ENCODE peak calls at places on chromosome 12, in seven cellular contexts. One of them, this sample, is unnamed.

GRCh38 chr12:49885118-49885517 is 18.6 kb downstream of the FAIM2 start:
- DNase-seq in stimulated activated CD4-positive, alpha-beta T cell treated with anti-CD3 and anti-CD28 coated beads, Interleukin-4, amount 100 ng/mL, for 1 hour: no peak
- DNase-seq in activated CD4-positive, alpha-beta T cell treated with anti-CD3 and anti-CD28 coated beads, Interleukin-2, amount 50 U/mL, for 48 hours: no peak
- DNase-seq in kidney tubule cell: no peak
- DNase-seq in lower leg skin: no peak
- DNase-seq in ELR: no peak
- DNase-seq in NCI-H1930: no peak
- DNase-seq in this sample: peak

GRCh38 chr12:42446761-42447160 is 120.8 kb downstream of the PPHLN1 start:
- DNase-seq in stimulated activated CD4-positive, alpha-beta T cell treated with anti-CD3 and anti-CD28 coated beads, Interleukin-4, amount 100 ng/mL, for 1 hour: no peak
- DNase-seq in activated CD4-positive, alpha-beta T cell treated with anti-CD3 and anti-CD28 coated beads, Interleukin-2, amount 50 U/mL, for 48 hours: no peak
- DNase-seq in kidney tubule cell: peak
- DNase-seq in lower leg skin: no peak
- DNase-seq in ELR: no peak
- DNase-seq in NCI-H1930: no peak
- DNase-seq in this sample: no peak

GRCh38 chr12:132285311-132285741 is 44.1 kb downstream of the GALNT9 start:
- DNase-seq in stimulated activated CD4-positive, alpha-beta T cell treated with anti-CD3 and anti-CD28 coated beads, Interleukin-4, amount 100 ng/mL, for 1 hour: no peak
- DNase-seq in activated CD4-positive, alpha-beta T cell treated with anti-CD3 and anti-CD28 coated beads, Interleukin-2, amount 50 U/mL, for 48 hours: no peak
- DNase-seq in kidney tubule cell: no peak
- DNase-seq in lower leg skin: no peak
- DNase-seq in ELR: no peak
- DNase-seq in NCI-H1930: no peak
- DNase-seq in this sample: no peak

GRCh38 chr12:130504110-130504835 is 166.6 kb downstream of the PIWIL1 start:
- DNase-seq in stimulated activated CD4-positive, alpha-beta T cell treated with anti-CD3 and anti-CD28 coated beads, Interleukin-4, amount 100 ng/mL, for 1 hour: no peak
- DNase-seq in activated CD4-positive, alpha-beta T cell treated with anti-CD3 and anti-CD28 coated beads, Interleukin-2, amount 50 U/mL, for 48 hours: no peak
- DNase-seq in kidney tubule cell: no peak
- DNase-seq in lower leg skin: no peak
- DNase-seq in ELR: no peak
- DNase-seq in NCI-H1930: no peak
- DNase-seq in this sample: no peak

GRCh38 chr12:13173012-13173441 is 23.5 kb upstream of the EMP1 start:
- DNase-seq in stimulated activated CD4-positive, alpha-beta T cell treated with anti-CD3 and anti-CD28 coated beads, Interleukin-4, amount 100 ng/mL, for 1 hour: no peak
- DNase-seq in activated CD4-positive, alpha-beta T cell treated with anti-CD3 and anti-CD28 coated beads, Interleukin-2, amount 50 U/mL, for 48 hours: no peak
- DNase-seq in kidney tubule cell: peak
- DNase-seq in lower leg skin: no peak
- DNase-seq in ELR: peak
- DNase-seq in NCI-H1930: no peak
- DNase-seq in this sample: no peak

GRCh38 chr12:131783915-131784541 is 44.2 kb upstream of the MMP17 start:
- DNase-seq in stimulated activated CD4-positive, alpha-beta T cell treated with anti-CD3 and anti-CD28 coated beads, Interleukin-4, amount 100 ng/mL, for 1 hour: no peak
- DNase-seq in activated CD4-positive, alpha-beta T cell treated with anti-CD3 and anti-CD28 coated beads, Interleukin-2, amount 50 U/mL, for 48 hours: no peak
- DNase-seq in kidney tubule cell: peak
- DNase-seq in lower leg skin: no peak
- DNase-seq in ELR: peak
- DNase-seq in NCI-H1930: no peak
- DNase-seq in this sample: no peak

GRCh38 chr12:70393787-70394519 is 27.9 kb downstream of the KCNMB4 start:
- DNase-seq in stimulated activated CD4-positive, alpha-beta T cell treated with anti-CD3 and anti-CD28 coated beads, Interleukin-4, amount 100 ng/mL, for 1 hour: no peak
- DNase-seq in activated CD4-positive, alpha-beta T cell treated with anti-CD3 and anti-CD28 coated beads, Interleukin-2, amount 50 U/mL, for 48 hours: no peak
- DNase-seq in kidney tubule cell: peak
- DNase-seq in lower leg skin: no peak
- DNase-seq in ELR: peak
- DNase-seq in NCI-H1930: no peak
- DNase-seq in this sample: no peak

GRCh38 chr12:3533703-3534386 is 42.8 kb downstream of the PRMT8 start:
- DNase-seq in stimulated activated CD4-positive, alpha-beta T cell treated with anti-CD3 and anti-CD28 coated beads, Interleukin-4, amount 100 ng/mL, for 1 hour: no peak
- DNase-seq in activated CD4-positive, alpha-beta T cell treated with anti-CD3 and anti-CD28 coated beads, Interleukin-2, amount 50 U/mL, for 48 hours: no peak
- DNase-seq in kidney tubule cell: peak
- DNase-seq in lower leg skin: no peak
- DNase-seq in ELR: peak
- DNase-seq in NCI-H1930: no peak
- DNase-seq in this sample: peak

This sample was measured in NCI-H345.